ENCODE peak calls at places on chromosome 4, in nine cellular contexts. One of them, this sample, is unnamed.

GRCh38 chr4:25271866-25272265 is 38.0 kb downstream of the PI4K2B start:
- DNase-seq in D341Med: no peak
- DNase-seq in Kasumi-1: no peak
- DNase-seq in central memory CD4-positive, alpha-beta T cell: no peak
- DNase-seq in stimulated activated CD8-positive, alpha-beta memory T cell treated with anti-CD3 and anti-CD28 coated beads, Interleukin-12 subunit alpha, Interleukin-12 subunit beta, amount 100 ng/mL, for 1 hour: no peak
- DNase-seq in WERI-Rb-1: no peak
- DNase-seq in breast epithelium: no peak
- DNase-seq in AG08395: no peak
- DNase-seq in stimulated activated CD4-positive, alpha-beta T cell treated with anti-CD3 and anti-CD28 coated beads, Interleukin-4, amount 100 ng/mL, for 24 hours: no peak
- DNase-seq in this sample: no peak

GRCh38 chr4:56271121-56271520 is 116.2 kb downstream of the AASDH start:
- DNase-seq in stimulated activated CD4-positive, alpha-beta T cell treated with anti-CD3 and anti-CD28 coated beads, Interleukin-4, amount 100 ng/mL, for 24 hours: no peak
- DNase-seq in AG08395: no peak
- DNase-seq in Kasumi-1: no peak
- DNase-seq in breast epithelium: no peak
- DNase-seq in D341Med: no peak
- DNase-seq in WERI-Rb-1: no peak
- DNase-seq in central memory CD4-positive, alpha-beta T cell: no peak
- DNase-seq in stimulated activated CD8-positive, alpha-beta memory T cell treated with anti-CD3 and anti-CD28 coated beads, Interleukin-12 subunit alpha, Interleukin-12 subunit beta, amount 100 ng/mL, for 1 hour: no peak
- DNase-seq in this sample: no peak

GRCh38 chr4:2482693-2483092 is 13.8 kb downstream of the RNF4 start:
- DNase-seq in central memory CD4-positive, alpha-beta T cell: peak; percentile 21
- DNase-seq in D341Med: peak; percentile 72
- DNase-seq in breast epithelium: no peak
- DNase-seq in stimulated activated CD4-positive, alpha-beta T cell treated with anti-CD3 and anti-CD28 coated beads, Interleukin-4, amount 100 ng/mL, for 24 hours: no peak
- DNase-seq in WERI-Rb-1: peak; percentile 40
- DNase-seq in stimulated activated CD8-positive, alpha-beta memory T cell treated with anti-CD3 and anti-CD28 coated beads, Interleukin-12 subunit alpha, Interleukin-12 subunit beta, amount 100 ng/mL, for 1 hour: no peak
- DNase-seq in AG08395: peak; percentile 41
- DNase-seq in Kasumi-1: no peak
- DNase-seq in this sample: no peak

GRCh38 chr4:167233523-167234387 is 539 bp downstream of the SPOCK3 start:
- DNase-seq in WERI-Rb-1: peak; percentile 54
- DNase-seq in D341Med: peak; percentile 62
- DNase-seq in Kasumi-1: peak; percentile 28
- DNase-seq in AG08395: no peak
- DNase-seq in stimulated activated CD4-positive, alpha-beta T cell treated with anti-CD3 and anti-CD28 coated beads, Interleukin-4, amount 100 ng/mL, for 24 hours: no peak
- DNase-seq in central memory CD4-positive, alpha-beta T cell: no peak
- DNase-seq in breast epithelium: no peak
- DNase-seq in stimulated activated CD8-positive, alpha-beta memory T cell treated with anti-CD3 and anti-CD28 coated beads, Interleukin-12 subunit alpha, Interleukin-12 subunit beta, amount 100 ng/mL, for 1 hour: no peak
- DNase-seq in this sample: no peak

GRCh38 chr4:83905952-83906351 is 370.0 kb downstream of the GPAT3 start:
- DNase-seq in WERI-Rb-1: peak; percentile 53
- DNase-seq in central memory CD4-positive, alpha-beta T cell: no peak
- DNase-seq in AG08395: no peak
- DNase-seq in breast epithelium: no peak
- DNase-seq in D341Med: peak; percentile 57
- DNase-seq in stimulated activated CD8-positive, alpha-beta memory T cell treated with anti-CD3 and anti-CD28 coated beads, Interleukin-12 subunit alpha, Interleukin-12 subunit beta, amount 100 ng/mL, for 1 hour: no peak
- DNase-seq in stimulated activated CD4-positive, alpha-beta T cell treated with anti-CD3 and anti-CD28 coated beads, Interleukin-4, amount 100 ng/mL, for 24 hours: no peak
- DNase-seq in Kasumi-1: peak; percentile 19
- DNase-seq in this sample: no peak

GRCh38 chr4:107077192-107077591 is 41.1 kb upstream of the DKK2 start:
- DNase-seq in stimulated activated CD4-positive, alpha-beta T cell treated with anti-CD3 and anti-CD28 coated beads, Interleukin-4, amount 100 ng/mL, for 24 hours: no peak
- DNase-seq in Kasumi-1: no peak
- DNase-seq in AG08395: no peak
- DNase-seq in breast epithelium: no peak
- DNase-seq in D341Med: no peak
- DNase-seq in central memory CD4-positive, alpha-beta T cell: no peak
- DNase-seq in stimulated activated CD8-positive, alpha-beta memory T cell treated with anti-CD3 and anti-CD28 coated beads, Interleukin-12 subunit alpha, Interleukin-12 subunit beta, amount 100 ng/mL, for 1 hour: no peak
- DNase-seq in WERI-Rb-1: no peak
- DNase-seq in this sample: no peak

GRCh38 chr4:41632481-41633073 is 94.6 kb downstream of the LIMCH1 start:
- DNase-seq in WERI-Rb-1: no peak
- DNase-seq in breast epithelium: no peak
- DNase-seq in central memory CD4-positive, alpha-beta T cell: no peak
- DNase-seq in stimulated activated CD8-positive, alpha-beta memory T cell treated with anti-CD3 and anti-CD28 coated beads, Interleukin-12 subunit alpha, Interleukin-12 subunit beta, amount 100 ng/mL, for 1 hour: no peak
- DNase-seq in AG08395: peak; percentile 36
- DNase-seq in D341Med: no peak
- DNase-seq in stimulated activated CD4-positive, alpha-beta T cell treated with anti-CD3 and anti-CD28 coated beads, Interleukin-4, amount 100 ng/mL, for 24 hours: no peak
- DNase-seq in Kasumi-1: no peak
- DNase-seq in this sample: no peak

GRCh38 chr4:20253799-20254409 is 2.2 kb downstream of the SLIT2 start:
- DNase-seq in Kasumi-1: no peak
- DNase-seq in WERI-Rb-1: peak; percentile 31
- DNase-seq in stimulated activated CD4-positive, alpha-beta T cell treated with anti-CD3 and anti-CD28 coated beads, Interleukin-4, amount 100 ng/mL, for 24 hours: no peak
- DNase-seq in stimulated activated CD8-positive, alpha-beta memory T cell treated with anti-CD3 and anti-CD28 coated beads, Interleukin-12 subunit alpha, Interleukin-12 subunit beta, amount 100 ng/mL, for 1 hour: no peak
- DNase-seq in central memory CD4-positive, alpha-beta T cell: no peak
- DNase-seq in D341Med: peak; percentile 58
- DNase-seq in breast epithelium: peak; percentile 50
- DNase-seq in AG08395: peak; percentile 49
- DNase-seq in this sample: no peak

GRCh38 chr4:142350886-142351285 is 495.2 kb downstream of the INPP4B start:
- DNase-seq in stimulated activated CD4-positive, alpha-beta T cell treated with anti-CD3 and anti-CD28 coated beads, Interleukin-4, amount 100 ng/mL, for 24 hours: no peak
- DNase-seq in Kasumi-1: no peak
- DNase-seq in WERI-Rb-1: no peak
- DNase-seq in AG08395: no peak
- DNase-seq in D341Med: no peak
- DNase-seq in central memory CD4-positive, alpha-beta T cell: no peak
- DNase-seq in stimulated activated CD8-positive, alpha-beta memory T cell treated with anti-CD3 and anti-CD28 coated beads, Interleukin-12 subunit alpha, Interleukin-12 subunit beta, amount 100 ng/mL, for 1 hour: no peak
- DNase-seq in breast epithelium: no peak
- DNase-seq in this sample: no peak

GRCh38 chr4:40255722-40256281 is 59.0 kb downstream of the RHOH start:
- DNase-seq in central memory CD4-positive, alpha-beta T cell: no peak
- DNase-seq in WERI-Rb-1: no peak
- DNase-seq in AG08395: peak; percentile 91
- DNase-seq in stimulated activated CD8-positive, alpha-beta memory T cell treated with anti-CD3 and anti-CD28 coated beads, Interleukin-12 subunit alpha, Interleukin-12 subunit beta, amount 100 ng/mL, for 1 hour: no peak
- DNase-seq in Kasumi-1: no peak
- DNase-seq in stimulated activated CD4-positive, alpha-beta T cell treated with anti-CD3 and anti-CD28 coated beads, Interleukin-4, amount 100 ng/mL, for 24 hours: no peak
- DNase-seq in D341Med: no peak
- DNase-seq in breast epithelium: no peak
- DNase-seq in this sample: no peak

GRCh38 chr4:142595222-142595871 is 250.8 kb downstream of the INPP4B start:
- DNase-seq in central memory CD4-positive, alpha-beta T cell: no peak
- DNase-seq in Kasumi-1: no peak
- DNase-seq in AG08395: no peak
- DNase-seq in breast epithelium: no peak
- DNase-seq in stimulated activated CD8-positive, alpha-beta memory T cell treated with anti-CD3 and anti-CD28 coated beads, Interleukin-12 subunit alpha, Interleukin-12 subunit beta, amount 100 ng/mL, for 1 hour: no peak
- DNase-seq in WERI-Rb-1: no peak
- DNase-seq in stimulated activated CD4-positive, alpha-beta T cell treated with anti-CD3 and anti-CD28 coated beads, Interleukin-4, amount 100 ng/mL, for 24 hours: no peak
- DNase-seq in D341Med: no peak
- DNase-seq in this sample: no peak

GRCh38 chr4:70041652-70042286 is 8.5 kb upstream of the HTN1 start:
- DNase-seq in central memory CD4-positive, alpha-beta T cell: no peak
- DNase-seq in AG08395: no peak
- DNase-seq in D341Med: no peak
- DNase-seq in breast epithelium: no peak
- DNase-seq in WERI-Rb-1: no peak
- DNase-seq in stimulated activated CD4-positive, alpha-beta T cell treated with anti-CD3 and anti-CD28 coated beads, Interleukin-4, amount 100 ng/mL, for 24 hours: no peak
- DNase-seq in Kasumi-1: no peak
- DNase-seq in stimulated activated CD8-positive, alpha-beta memory T cell treated with anti-CD3 and anti-CD28 coated beads, Interleukin-12 subunit alpha, Interleukin-12 subunit beta, amount 100 ng/mL, for 1 hour: no peak
- DNase-seq in this sample: no peak

This sample was measured in memory B cell.